ENCODE peak calls at places on chromosomes 7 and 10, in five cellular contexts. One of them, this sample, is unnamed.

GRCh38 chr10:86970152-86970886 is 2.0 kb downstream of the ADIRF start:
- DNase-seq in fibroblast of pulmonary artery: no peak
- DNase-seq in HCT116: peak
- DNase-seq in IMR-90: peak
- DNase-seq in HL-60: no peak
- DNase-seq in this sample: peak

GRCh38 chr10:44908071-44908709 is 2.9 kb upstream of the TMEM72 start:
- DNase-seq in fibroblast of pulmonary artery: peak
- DNase-seq in HCT116: no peak
- DNase-seq in IMR-90: peak
- DNase-seq in HL-60: no peak
- DNase-seq in this sample: no peak

GRCh38 chr10:7836571-7836970 is 18.3 kb downstream of the TAF3 start:
- DNase-seq in fibroblast of pulmonary artery: no peak
- DNase-seq in HCT116: no peak
- DNase-seq in IMR-90: no peak
- DNase-seq in HL-60: no peak
- DNase-seq in this sample: no peak

GRCh38 chr7:25611196-25611595 is 382.9 kb upstream of the NPVF start:
- DNase-seq in fibroblast of pulmonary artery: no peak
- DNase-seq in HCT116: no peak
- DNase-seq in IMR-90: no peak
- DNase-seq in HL-60: no peak
- DNase-seq in this sample: no peak

GRCh38 chr7:142714375-142714774 is 34.9 kb upstream of the PRSS1 start:
- DNase-seq in fibroblast of pulmonary artery: no peak
- DNase-seq in HCT116: no peak
- DNase-seq in IMR-90: no peak
- DNase-seq in HL-60: no peak
- DNase-seq in this sample: no peak

GRCh38 chr10:8594176-8594575 is 539.7 kb downstream of the GATA3 start:
- DNase-seq in fibroblast of pulmonary artery: no peak
- DNase-seq in HCT116: no peak
- DNase-seq in IMR-90: no peak
- DNase-seq in HL-60: no peak
- DNase-seq in this sample: no peak

GRCh38 chr10:53430127-53430891 is 657.7 kb upstream of the MBL2 start:
- DNase-seq in fibroblast of pulmonary artery: no peak
- DNase-seq in HCT116: no peak
- DNase-seq in IMR-90: no peak
- DNase-seq in HL-60: no peak
- DNase-seq in this sample: no peak

GRCh38 chr7:47873767-47874166 is 74.5 kb downstream of the PKD1L1 start:
- DNase-seq in fibroblast of pulmonary artery: no peak
- DNase-seq in HCT116: no peak
- DNase-seq in IMR-90: peak
- DNase-seq in HL-60: no peak
- DNase-seq in this sample: peak

GRCh38 chr10:102009801-102010425 is 46.1 kb downstream of the ARMH3 start:
- DNase-seq in fibroblast of pulmonary artery: peak
- DNase-seq in HCT116: peak
- DNase-seq in IMR-90: peak
- DNase-seq in HL-60: no peak
- DNase-seq in this sample: peak
- TF ChIP-seq CTCF in fibroblast of pulmonary artery: no peak
- TF ChIP-seq CTCF in HCT116: peak
- TF ChIP-seq CTCF in IMR-90: peak
- TF ChIP-seq CTCF in HL-60: peak
- TF ChIP-seq CTCF in this sample: peak

DNA sequence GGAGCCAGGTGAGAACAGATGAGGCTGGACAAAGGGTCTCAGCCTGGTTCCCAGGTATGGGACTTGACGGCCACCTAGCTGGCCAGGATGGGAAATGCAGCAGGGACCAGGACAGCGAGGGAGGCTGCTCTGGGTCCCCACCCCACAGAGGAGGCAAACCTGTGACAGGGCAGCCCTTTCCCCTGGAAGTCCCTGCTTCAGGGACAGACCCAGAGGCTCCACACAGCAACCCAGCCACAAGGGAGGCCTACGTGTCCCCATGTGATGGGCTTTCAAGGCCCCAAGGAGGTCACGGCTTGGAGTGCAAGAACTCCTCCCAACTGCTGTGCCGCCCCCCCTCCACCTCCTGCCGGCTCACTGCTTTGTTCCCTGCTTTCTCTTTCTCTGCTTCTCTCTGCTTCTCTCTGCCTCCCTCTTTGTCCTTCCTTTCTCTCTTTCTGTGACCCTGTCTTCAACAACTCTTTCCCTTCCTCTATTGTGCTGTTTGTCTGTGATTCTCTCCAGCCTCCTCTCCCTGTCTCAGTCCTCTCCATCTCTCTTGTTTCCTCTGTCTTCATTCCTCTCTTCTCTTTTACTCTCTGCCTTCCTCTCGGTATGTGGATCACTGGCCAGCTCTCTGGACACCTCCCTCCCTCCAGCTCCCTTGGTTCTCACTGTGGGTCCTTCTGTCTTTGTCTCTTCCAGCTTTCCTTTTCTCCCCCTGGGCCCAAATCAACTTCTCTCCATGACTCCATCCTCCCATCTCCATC is 9.6 kb upstream of the EIF5AL1 start:
- DNase-seq in fibroblast of pulmonary artery: no peak
- DNase-seq in HCT116: no peak
- DNase-seq in IMR-90: no peak
- DNase-seq in HL-60: no peak
- DNase-seq in this sample: peak
- TF ChIP-seq CTCF in fibroblast of pulmonary artery: peak
- TF ChIP-seq CTCF in HCT116: peak
- TF ChIP-seq CTCF in IMR-90: peak
- TF ChIP-seq CTCF in HL-60: no peak
- TF ChIP-seq CTCF in this sample: peak

DNA sequence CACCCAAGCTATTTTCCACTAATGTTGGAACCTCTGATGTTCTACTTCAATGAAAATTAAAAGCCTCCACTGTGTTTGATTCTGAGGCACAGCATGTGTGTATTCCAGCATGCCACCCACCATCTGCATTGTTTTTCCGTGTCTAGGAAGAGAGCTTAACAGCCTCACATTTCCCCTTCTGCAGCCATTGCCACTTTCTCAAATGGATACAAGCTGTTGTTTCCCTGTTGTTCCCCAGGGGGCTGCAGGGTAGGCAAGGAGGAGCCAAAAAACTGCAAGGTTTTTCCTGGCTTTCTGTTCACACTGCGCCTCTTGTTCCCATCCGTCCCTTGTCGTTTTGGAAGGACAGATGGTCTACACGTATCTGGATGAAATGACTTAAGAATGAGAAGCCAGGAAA is 72.3 kb upstream of the DNAJB12 start:
- DNase-seq in fibroblast of pulmonary artery: peak
- DNase-seq in HCT116: no peak
- DNase-seq in IMR-90: no peak
- DNase-seq in HL-60: no peak
- DNase-seq in this sample: no peak
- TF ChIP-seq CTCF in fibroblast of pulmonary artery: no peak
- TF ChIP-seq CTCF in HCT116: no peak
- TF ChIP-seq CTCF in IMR-90: no peak
- TF ChIP-seq CTCF in HL-60: no peak
- TF ChIP-seq CTCF in this sample: no peak

DNA sequence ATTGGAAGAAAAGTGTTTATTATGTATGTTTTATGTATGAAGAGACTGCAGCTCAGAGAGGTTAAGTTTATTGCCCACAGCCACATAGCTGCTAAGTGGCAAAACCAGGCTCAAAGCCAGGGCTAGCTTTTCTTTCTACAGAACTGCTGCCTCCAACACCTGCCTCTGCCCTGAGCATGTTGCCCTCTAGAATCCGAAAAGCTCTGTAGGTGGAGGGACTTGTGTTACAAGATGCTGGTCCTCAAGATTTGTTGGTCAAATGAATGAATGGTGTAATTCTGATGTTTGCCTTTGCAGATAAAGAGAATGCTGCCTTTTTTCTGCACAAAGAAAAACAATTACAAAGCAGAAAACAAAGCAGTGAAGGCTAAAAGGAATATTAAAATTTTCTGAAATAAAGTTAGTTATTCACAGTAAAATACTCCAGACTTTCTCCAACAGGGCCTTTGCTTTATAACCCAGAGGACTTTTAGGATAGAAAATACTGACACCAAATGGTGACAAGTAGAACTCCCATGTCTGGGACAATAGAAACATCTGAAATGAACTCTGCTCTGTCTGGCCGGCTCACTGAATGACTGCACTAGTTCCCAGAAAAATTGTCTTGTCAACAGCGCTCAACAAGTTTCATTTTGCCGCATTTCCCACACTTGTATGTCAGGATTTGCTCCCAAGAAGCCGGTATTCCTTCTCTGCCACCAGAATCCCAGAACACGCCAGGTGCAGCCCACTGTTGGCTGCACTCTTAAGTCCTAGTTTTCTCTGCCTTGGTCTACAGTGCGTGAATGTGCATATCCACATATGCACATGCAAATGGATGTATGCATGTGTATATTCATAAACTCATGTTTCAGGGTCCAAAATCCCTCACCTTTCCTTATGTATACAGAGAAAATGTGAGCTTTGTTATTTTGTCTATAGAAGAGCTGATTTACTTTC is 11.0 kb upstream of the DNTT start:
- DNase-seq in fibroblast of pulmonary artery: peak
- DNase-seq in HCT116: peak
- DNase-seq in IMR-90: peak
- DNase-seq in HL-60: peak
- DNase-seq in this sample: no peak
- TF ChIP-seq CTCF in fibroblast of pulmonary artery: peak
- TF ChIP-seq CTCF in HCT116: peak
- TF ChIP-seq CTCF in IMR-90: peak
- TF ChIP-seq CTCF in HL-60: peak
- TF ChIP-seq CTCF in this sample: peak

GRCh38 chr10:17409170-17409733 is 45.1 kb downstream of the ST8SIA6 start:
- DNase-seq in fibroblast of pulmonary artery: peak
- DNase-seq in HCT116: no peak
- DNase-seq in IMR-90: peak
- DNase-seq in HL-60: no peak
- DNase-seq in this sample: no peak
- TF ChIP-seq CTCF in fibroblast of pulmonary artery: peak
- TF ChIP-seq CTCF in HCT116: peak
- TF ChIP-seq CTCF in IMR-90: peak
- TF ChIP-seq CTCF in HL-60: no peak
- TF ChIP-seq CTCF in this sample: peak

GRCh38 chr10:19701427-19702052 is 114.7 kb upstream of the PLXDC2 start:
- DNase-seq in fibroblast of pulmonary artery: no peak
- DNase-seq in HCT116: no peak
- DNase-seq in IMR-90: no peak
- DNase-seq in HL-60: no peak
- DNase-seq in this sample: no peak

GRCh38 chr10:19702215-19702614 is 114.0 kb upstream of the PLXDC2 start:
- DNase-seq in fibroblast of pulmonary artery: peak
- DNase-seq in HCT116: no peak
- DNase-seq in IMR-90: peak
- DNase-seq in HL-60: no peak
- DNase-seq in this sample: no peak

GRCh38 chr10:19705273-19705672 is 111.0 kb upstream of the PLXDC2 start:
- DNase-seq in fibroblast of pulmonary artery: no peak
- DNase-seq in HCT116: no peak
- DNase-seq in IMR-90: no peak
- DNase-seq in HL-60: no peak
- DNase-seq in this sample: no peak

GRCh38 chr10:19704544-19704943 is 111.7 kb upstream of the PLXDC2 start:
- DNase-seq in fibroblast of pulmonary artery: no peak
- DNase-seq in HCT116: no peak
- DNase-seq in IMR-90: peak
- DNase-seq in HL-60: no peak
- DNase-seq in this sample: no peak

DNA sequence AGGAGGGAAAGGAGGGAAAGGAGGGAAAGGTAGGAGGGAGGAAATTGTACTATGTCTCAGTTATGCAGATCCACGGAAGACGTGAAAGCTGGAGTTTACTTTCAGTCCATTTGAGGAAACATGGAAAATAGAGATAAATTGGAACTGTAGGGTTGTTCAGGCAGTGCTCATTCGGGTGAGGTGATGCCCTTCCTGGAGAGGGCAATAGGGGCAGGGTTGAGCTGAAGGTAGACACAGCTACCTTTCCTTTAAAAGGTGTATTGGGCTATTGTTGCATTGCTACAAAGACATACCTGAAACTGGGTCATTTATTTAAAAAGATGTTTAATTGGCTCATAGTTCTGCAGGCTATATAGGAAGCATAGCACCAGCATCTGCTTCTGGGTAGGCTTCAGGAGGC is 116.9 kb upstream of the PLXDC2 start:
- DNase-seq in fibroblast of pulmonary artery: no peak
- DNase-seq in HCT116: no peak
- DNase-seq in IMR-90: no peak
- DNase-seq in HL-60: no peak
- DNase-seq in this sample: no peak
- TF ChIP-seq CTCF in fibroblast of pulmonary artery: no peak
- TF ChIP-seq CTCF in HCT116: no peak
- TF ChIP-seq CTCF in IMR-90: no peak
- TF ChIP-seq CTCF in HL-60: no peak
- TF ChIP-seq CTCF in this sample: no peak

DNA sequence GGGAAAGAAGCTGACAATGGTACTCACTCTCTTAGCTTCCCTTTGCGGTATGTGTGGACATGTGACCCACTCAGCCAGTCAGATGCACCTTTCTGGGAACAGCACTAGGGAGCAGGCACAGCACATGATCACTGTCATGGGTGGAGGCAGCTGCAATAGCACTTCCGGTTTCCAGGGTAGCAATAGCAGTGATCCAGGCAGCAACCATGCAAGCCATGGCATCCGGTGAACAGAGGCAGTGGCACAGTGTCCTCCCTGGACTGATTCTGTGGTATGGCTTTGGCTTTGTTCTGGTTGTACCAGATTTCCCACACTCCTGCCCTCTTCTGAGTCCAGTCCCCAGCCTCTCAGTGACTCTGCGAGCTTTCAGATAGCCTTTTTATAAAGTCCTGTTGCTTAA is 86.8 kb upstream of the NAMPT start:
- DNase-seq in fibroblast of pulmonary artery: no peak
- DNase-seq in HCT116: no peak
- DNase-seq in IMR-90: no peak
- DNase-seq in HL-60: peak
- DNase-seq in this sample: no peak
- TF ChIP-seq CTCF in fibroblast of pulmonary artery: no peak
- TF ChIP-seq CTCF in HCT116: no peak
- TF ChIP-seq CTCF in IMR-90: no peak
- TF ChIP-seq CTCF in HL-60: no peak
- TF ChIP-seq CTCF in this sample: no peak

GRCh38 chr10:46255696-46256355 is 31.0 kb upstream of the ANTXRL start:
- DNase-seq in fibroblast of pulmonary artery: peak
- DNase-seq in HCT116: peak
- DNase-seq in IMR-90: peak
- DNase-seq in HL-60: peak
- DNase-seq in this sample: peak
- TF ChIP-seq CTCF in fibroblast of pulmonary artery: peak
- TF ChIP-seq CTCF in HCT116: peak
- TF ChIP-seq CTCF in IMR-90: peak
- TF ChIP-seq CTCF in HL-60: peak
- TF ChIP-seq CTCF in this sample: peak

This sample was measured in PC-9.